ENCODE peak calls at places on chromosomes 6 and 20, in nine cellular contexts. B is PC-3, T is transverse colon, H is endothelial cell of umbilical vein, M is body of pancreas, X is tibial artery, P is left ventricle myocardium inferior, F is K562, Y is BE2C. I is an unnamed sample.

GRCh38 chr20:41978246-41978790 is 360.1 kb upstream of the CHD6 start:
- DNase-seq in B (no peak), T (no peak), H (no peak), M (no peak), X (no peak), P (no peak), F (no peak), Y (no peak), I (no peak)

GRCh38 chr20:35292504-35293285 is 470 bp upstream of the FAM83C start:
- DNase-seq in B (no peak), T (no peak), H (no peak), M (no peak), X (no peak), P (no peak), F (no peak), Y (no peak), I (no peak)

GRCh38 chr20:19915111-19915798 is 101.9 kb upstream of the NAA20 start:
- DNase-seq in B (no peak), T (no peak), H (no peak), M (no peak), X (no peak), P (no peak), F (no peak), Y (no peak), I (no peak)

GRCh38 chr6:137734875-137735182 is 132.2 kb upstream of the TNFAIP3 start:
- DNase-seq in B (no peak), T (no peak), H (no peak), M (no peak), X (no peak), P (no peak), F (no peak), Y (no peak), I (no peak)

GRCh38 chr6:8329592-8329991 is 105.8 kb downstream of the SLC35B3 start:
- DNase-seq in B (no peak), T (no peak), H (no peak), M (no peak), X (no peak), P (no peak), F (no peak), Y (no peak), I (no peak)

GRCh38 chr6:25233226-25233625 is 45.9 kb upstream of the CARMIL1 start:
- DNase-seq in B (no peak), T (no peak), H (no peak), M (no peak), X (no peak), P (no peak), F (no peak), Y (no peak), I (no peak)

GRCh38 chr6:157493576-157493975 is 112.6 kb downstream of the ZDHHC14 start:
- DNase-seq in B (no peak), T (no peak), H (no peak), M (no peak), X (no peak), P (no peak), F (no peak), Y (no peak), I (no peak)

GRCh38 chr6:68941345-68941744 is 306.3 kb downstream of the ADGRB3 start:
- DNase-seq in B (no peak), T (no peak), H (no peak), M (no peak), X (no peak), P (no peak), F (no peak), Y (no peak), I (no peak)

GRCh38 chr6:36504982-36505381 is 42.3 kb downstream of the STK38 start:
- DNase-seq in B (no peak), T (no peak), H (no peak), M (no peak), X (no peak), P (no peak), F (no peak), Y (no peak), I (no peak)

GRCh38 chr20:61951695-61952533 is 113.8 kb downstream of the TAF4 start:
- DNase-seq in B (no peak), T (no peak), H (peak), M (peak), X (peak), P (no peak), F (no peak), Y (no peak), I (no peak)

GRCh38 chr6:118529756-118530155 is 18.3 kb upstream of the PLN start:
- DNase-seq in B (no peak), T (no peak), H (no peak), M (no peak), X (no peak), P (no peak), F (no peak), Y (no peak), I (no peak)

GRCh38 chr6:156780117-156780641 is 3.0 kb downstream of the ARID1B start:
- DNase-seq in B (peak), T (peak), H (peak), M (peak), X (no peak), P (no peak), F (peak), Y (peak), I (peak)

GRCh38 chr6:37819802-37820712 is 530 bp downstream of the ZFAND3 start:
- DNase-seq in B (peak), T (peak), H (peak), M (peak), X (peak), P (peak), F (peak), Y (peak), I (no peak)

GRCh38 chr6:29816030-29816429 is 11.6 kb upstream of the HLA-G start:
- DNase-seq in B (peak), T (no peak), H (no peak), M (no peak), X (no peak), P (no peak), F (no peak), Y (no peak), I (no peak)

GRCh38 chr6:139983555-139984276 is 609.3 kb upstream of the CITED2 start:
- DNase-seq in B (peak), T (no peak), H (no peak), M (no peak), X (no peak), P (no peak), F (no peak), Y (no peak), I (no peak)

GRCh38 chr6:30483677-30484279 is 5.5 kb upstream of the HLA-E start:
- DNase-seq in B (peak), T (no peak), H (peak), M (peak), X (no peak), P (no peak), F (peak), Y (peak), I (peak)

GRCh38 chr6:23499549-23499948 is 626.5 kb upstream of the NRSN1 start:
- DNase-seq in B (no peak), T (no peak), H (no peak), M (no peak), X (no peak), P (no peak), F (no peak), Y (no peak), I (no peak)

GRCh38 chr6:56520218-56520617 is 122.5 kb downstream of the DST start:
- DNase-seq in B (no peak), T (no peak), H (no peak), M (no peak), X (no peak), P (no peak), F (no peak), Y (no peak), I (no peak)

GRCh38 chr6:136104556-136104955 is 145.6 kb downstream of the MTFR2 start:
- DNase-seq in B (no peak), T (no peak), H (no peak), M (no peak), X (no peak), P (no peak), F (no peak), Y (no peak), I (no peak)

GRCh38 chr6:71977860-71978259 is 91.5 kb downstream of the RIMS1 start:
- DNase-seq in B (no peak), T (no peak), H (no peak), M (no peak), X (no peak), P (no peak), F (no peak), Y (no peak), I (no peak)

GRCh38 chr6:4936681-4937041 is 67.2 kb downstream of the RPP40 start:
- DNase-seq in B (peak), T (no peak), H (peak), M (no peak), X (no peak), P (no peak), F (peak), Y (no peak), I (peak)

GRCh38 chr6:152404458-152404857 is 232.7 kb downstream of the SYNE1 start:
- DNase-seq in B (no peak), T (no peak), H (no peak), M (no peak), X (no peak), P (no peak), F (no peak), Y (no peak), I (no peak)

GRCh38 chr20:64090165-64090564 is 6.0 kb upstream of the LKAAEAR1 start:
- DNase-seq in B (no peak), T (no peak), H (no peak), M (no peak), X (no peak), P (no peak), F (peak), Y (peak), I (no peak)

GRCh38 chr6:132818404-132819359 is 4.3 kb downstream of the RPS12 start:
- DNase-seq in B (no peak), T (no peak), H (no peak), M (no peak), X (no peak), P (no peak), F (no peak), Y (no peak), I (no peak)

GRCh38 chr6:79048611-79049010 is 29.4 kb downstream of the PHIP start:
- DNase-seq in B (peak), T (no peak), H (peak), M (no peak), X (no peak), P (no peak), F (peak), Y (peak), I (peak)

GRCh38 chr6:128964233-128964755 is 81.4 kb downstream of the LAMA2 start:
- DNase-seq in B (no peak), T (no peak), H (peak), M (no peak), X (no peak), P (no peak), F (no peak), Y (no peak), I (no peak)

GRCh38 chr6:14175031-14175430 is 57.5 kb downstream of the CD83 start:
- DNase-seq in B (no peak), T (no peak), H (no peak), M (no peak), X (no peak), P (no peak), F (no peak), Y (no peak), I (no peak)

GRCh38 chr6:146202570-146202969 is 173.7 kb downstream of the GRM1 start:
- DNase-seq in B (no peak), T (no peak), H (no peak), M (no peak), X (no peak), P (no peak), F (no peak), Y (no peak), I (no peak)

GRCh38 chr6:323730-324088 is 31.4 kb downstream of the DUSP22 start:
- DNase-seq in B (no peak), T (no peak), H (no peak), M (no peak), X (no peak), P (no peak), F (no peak), Y (no peak), I (no peak)

GRCh38 chr6:36075656-36076055 is 48.0 kb downstream of the MAPK14 start:
- DNase-seq in B (peak), T (no peak), H (no peak), M (no peak), X (no peak), P (no peak), F (peak), Y (no peak), I (no peak)

GRCh38 chr6:12476484-12476883 is 186.3 kb downstream of the EDN1 start:
- DNase-seq in B (no peak), T (no peak), H (no peak), M (no peak), X (no peak), P (no peak), F (no peak), Y (no peak), I (no peak)

GRCh38 chr6:170516783-170517616 is 36.1 kb downstream of the PSMB1 start:
- DNase-seq in B (peak), T (peak), H (peak), M (peak), X (no peak), P (no peak), F (peak), Y (peak), I (peak)

GRCh38 chr6:102571236-102571908 is 1177.9 kb downstream of the GRIK2 start:
- DNase-seq in B (peak), T (no peak), H (no peak), M (no peak), X (no peak), P (no peak), F (no peak), Y (no peak), I (peak)

GRCh38 chr6:118298476-118298875 is 249.6 kb upstream of the PLN start:
- DNase-seq in B (no peak), T (no peak), H (no peak), M (no peak), X (no peak), P (no peak), F (no peak), Y (no peak), I (no peak)

GRCh38 chr6:4603291-4603690 is 172.9 kb upstream of the CDYL start:
- DNase-seq in B (peak), T (peak), H (peak), M (no peak), X (peak), P (peak), F (no peak), Y (no peak), I (peak)

GRCh38 chr20:1761598-1761997 is 104.0 kb upstream of the SIRPG start:
- DNase-seq in B (no peak), T (no peak), H (no peak), M (no peak), X (no peak), P (no peak), F (no peak), Y (no peak), I (no peak)

GRCh38 chr6:117194978-117195377 is 70.4 kb upstream of the VGLL2 start:
- DNase-seq in B (no peak), T (no peak), H (no peak), M (no peak), X (no peak), P (no peak), F (no peak), Y (no peak), I (no peak)

GRCh38 chr20:32470025-32470861 is 112.1 kb downstream of the ASXL1 start:
- DNase-seq in B (peak), T (peak), H (peak), M (peak), X (no peak), P (peak), F (peak), Y (peak), I (no peak)
- TF ChIP-seq CTCF in B (peak), T (peak), H (peak), M (peak), X (peak), P (peak), F (peak), Y (peak), I (peak)

DNA sequence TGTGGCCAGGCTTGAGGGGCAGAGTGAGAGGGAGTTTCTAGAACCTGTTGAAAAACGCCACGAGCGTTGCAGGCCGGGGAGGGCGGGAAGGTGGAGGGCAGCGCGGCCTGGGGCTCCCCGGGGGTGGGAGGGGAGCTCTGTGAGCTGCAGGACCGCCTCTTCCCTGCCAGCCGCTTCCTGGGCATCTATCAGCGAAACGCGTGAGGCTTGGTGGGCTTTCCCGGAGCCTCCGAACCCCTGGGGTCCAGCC is 633 bp upstream of the BHLHE23 start:
- DNase-seq in B (no peak), T (no peak), H (no peak), M (no peak), X (no peak), P (no peak), F (no peak), Y (no peak), I (no peak)
- H3K4me3 ChIP-seq in B (no peak), T (peak), H (no peak), M (no peak), X (no peak), P (peak), F (no peak), Y (no peak), I (no peak)

GRCh38 chr6:125363010-125363359 is 61.2 kb upstream of the HDDC2 start:
- DNase-seq in B (peak), T (no peak), H (peak), M (no peak), X (no peak), P (no peak), F (no peak), Y (peak), I (peak)

GRCh38 chr6:125361868-125362267 is 60.1 kb upstream of the HDDC2 start:
- DNase-seq in B (no peak), T (no peak), H (no peak), M (no peak), X (no peak), P (no peak), F (no peak), Y (no peak), I (no peak)

GRCh38 chr6:125367036-125367782 is 65.4 kb upstream of the HDDC2 start:
- DNase-seq in B (no peak), T (no peak), H (no peak), M (no peak), X (no peak), P (no peak), F (no peak), Y (no peak), I (no peak)

GRCh38 chr6:125365230-125365629 is 63.5 kb upstream of the HDDC2 start:
- DNase-seq in B (no peak), T (no peak), H (no peak), M (no peak), X (no peak), P (no peak), F (no peak), Y (no peak), I (no peak)

DNA sequence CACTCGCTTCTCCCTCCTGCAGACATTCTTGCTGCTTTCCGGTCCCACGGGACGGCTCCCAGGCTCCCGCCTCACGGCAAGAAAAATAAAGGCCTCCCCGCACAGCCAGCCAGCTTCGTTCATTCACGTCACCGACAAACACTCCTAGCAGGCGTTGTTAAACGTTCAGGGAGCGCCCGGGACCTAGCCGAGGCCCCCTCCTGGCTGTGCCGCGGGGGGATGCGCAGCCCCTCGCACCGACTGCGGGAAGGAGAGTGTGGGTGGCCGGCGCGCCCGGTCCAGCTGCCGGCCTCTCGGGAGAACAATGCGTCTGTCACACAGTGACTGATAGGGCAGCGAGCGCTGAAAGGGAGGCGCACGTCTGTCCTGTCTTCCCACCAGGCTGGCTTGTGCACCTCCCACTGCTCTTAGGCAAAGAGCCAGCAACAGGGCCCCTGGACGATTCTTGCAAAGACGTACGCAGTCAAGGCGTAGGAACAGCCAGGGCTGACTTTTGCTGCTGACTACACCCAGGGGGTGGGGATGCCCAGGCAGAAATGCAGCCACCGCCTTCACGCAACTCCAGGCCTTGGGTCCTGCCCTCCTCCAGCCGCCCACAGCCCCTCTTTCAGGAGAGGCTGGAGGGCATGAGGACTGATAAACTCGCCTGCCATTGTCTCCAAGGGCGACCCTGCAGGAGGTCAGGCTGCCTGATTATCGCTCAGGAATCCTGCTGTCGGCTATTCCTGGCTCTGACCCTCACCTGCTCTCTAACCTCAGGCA is 61.8 kb upstream of the HDDC2 start:
- DNase-seq in B (no peak), T (peak), H (peak), M (peak), X (peak), P (peak), F (peak), Y (peak), I (no peak)
- TF ChIP-seq CTCF in B (no peak), T (no peak), H (no peak), M (no peak), X (no peak), P (no peak), F (no peak), Y (no peak), I (no peak)

DNA sequence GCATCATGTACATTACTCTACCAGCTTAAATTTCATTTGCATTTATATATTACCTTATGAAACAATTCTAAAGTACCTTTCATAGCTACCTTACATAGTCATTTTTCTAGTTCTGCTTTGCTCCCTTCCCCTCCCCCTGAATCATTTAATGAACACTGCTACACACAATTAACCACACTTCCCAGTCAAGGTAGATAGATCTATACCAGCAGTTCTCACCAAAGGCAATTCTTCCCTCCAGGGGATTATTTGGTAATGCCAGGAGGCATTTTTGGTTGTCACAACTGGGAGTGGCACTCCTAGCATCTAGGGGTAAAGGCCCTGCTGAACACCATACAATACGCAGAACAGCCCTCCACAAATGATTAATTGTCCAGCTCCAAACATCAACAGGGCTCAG is 143.9 kb upstream of the SHLD1 start:
- DNase-seq in B (no peak), T (no peak), H (no peak), M (no peak), X (no peak), P (no peak), F (no peak), Y (no peak), I (no peak)
- H3K4me3 ChIP-seq in B (no peak), T (no peak), H (no peak), M (no peak), X (no peak), P (no peak), F (no peak), Y (no peak), I (no peak)

GRCh38 chr6:87154641-87155271 is 609 bp upstream of the ZNF292 start:
- DNase-seq in B (peak), T (no peak), H (no peak), M (no peak), X (no peak), P (no peak), F (peak), Y (no peak), I (peak)
- TF ChIP-seq CTCF in B (no peak), T (no peak), H (no peak), M (no peak), X (no peak), P (no peak), F (no peak), Y (no peak), I (no peak)

DNA sequence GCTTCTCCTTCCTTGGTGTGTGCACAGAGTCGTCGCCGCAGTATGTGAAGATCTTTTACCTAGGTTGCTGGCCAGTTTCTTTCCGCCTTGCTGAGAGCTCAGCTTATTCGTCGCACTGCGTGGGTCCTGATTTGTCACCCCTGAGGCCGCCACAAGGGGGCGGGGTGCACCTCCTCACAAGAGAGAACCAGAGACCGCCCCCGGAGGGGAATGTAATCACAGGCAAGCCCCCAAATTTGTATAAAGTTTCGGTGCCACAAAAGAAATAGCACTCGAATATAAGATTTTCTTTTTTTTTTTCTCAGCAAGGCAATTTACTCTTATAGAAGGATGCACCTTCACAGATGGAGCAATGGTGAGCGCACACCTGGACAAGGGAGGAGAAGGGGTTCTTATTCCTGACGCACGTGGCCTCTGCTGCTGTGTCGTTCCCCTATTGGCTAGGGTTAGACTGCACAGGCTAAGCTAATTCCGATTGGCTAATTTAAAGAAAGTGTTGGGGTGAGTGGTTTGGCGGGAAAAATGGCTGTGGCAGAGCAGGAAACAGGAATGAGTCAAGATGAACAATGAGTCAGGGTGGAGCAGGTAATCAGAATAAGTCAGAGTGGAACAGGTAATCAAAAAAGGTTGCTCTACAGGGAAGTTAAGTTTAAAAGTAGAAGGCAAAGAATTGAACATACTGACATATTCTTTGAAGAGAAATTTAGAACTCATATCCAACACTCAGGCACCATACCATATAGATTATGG is 19.5 kb downstream of the NCOA3 start:
- DNase-seq in B (no peak), T (no peak), H (no peak), M (no peak), X (no peak), P (no peak), F (no peak), Y (peak), I (no peak)
- H3K4me3 ChIP-seq in B (no peak), T (no peak), H (no peak), M (no peak), X (no peak), P (no peak), F (no peak), Y (no peak), I (no peak)

I was measured in astrocyte of the cerebellum.